ENCODE peak calls at places on chromosomes 11 and 22, in eight cellular contexts. W is anterior cingulate cortex; T is Calu3; G is stimulated activated CD4-positive, alpha-beta T cell treated with anti-CD3 and anti-CD28 coated beads, Interleukin-15, amount 100 ng/mL, for 1 hour; K is stimulated activated CD8-positive, alpha-beta memory T cell treated with anti-CD3 and anti-CD28 coated beads, Interleukin-4, amount 100 ng/mL, for 1 hour; I is activated CD8-positive, alpha-beta memory T cell treated with anti-CD3 and anti-CD28 coated beads, Interleukin-2, amount 50 U/mL, for 48 hours; D is astrocyte of the cerebellum; N is hypothalamus. C is an unnamed sample.

GRCh38 chr11:130131957-130132850 is 27.4 kb upstream of the ST14 start:
- DNase-seq in W (no peak), T (peak; percentile 48), G (no peak), K (peak; percentile 41), I (no peak), D (peak; percentile 50), N (no peak), C (peak; percentile 54)

GRCh38 chr11:128711136-128711535 is 17.3 kb downstream of the FLI1 start:
- DNase-seq in W (no peak), T (no peak), G (no peak), K (no peak), I (no peak), D (no peak), N (no peak), C (no peak)

GRCh38 chr11:20360650-20361049 is 2.9 kb upstream of the HTATIP2 start:
- DNase-seq in W (no peak), T (peak; percentile 69), G (no peak), K (no peak), I (peak; percentile 55), D (peak; percentile 20), N (no peak), C (peak; percentile 18)

GRCh38 chr11:79428406-79428805 is 12.4 kb downstream of the TENM4 start:
- DNase-seq in W (no peak), T (no peak), G (no peak), K (no peak), I (no peak), D (no peak), N (no peak), C (no peak)

GRCh38 chr11:16097543-16097942 is 258.8 kb downstream of the SOX6 start:
- DNase-seq in W (no peak), T (no peak), G (no peak), K (no peak), I (no peak), D (no peak), N (no peak), C (no peak)

GRCh38 chr11:69049490-69049867 is 747 bp downstream of the TPCN2 start:
- DNase-seq in W (no peak), T (no peak), G (no peak), K (no peak), I (no peak), D (no peak), N (no peak), C (no peak)

GRCh38 chr22:36879775-36880174 is 19.0 kb downstream of the NCF4 start:
- DNase-seq in W (no peak), T (no peak), G (no peak), K (no peak), I (no peak), D (no peak), N (no peak), C (no peak)

GRCh38 chr11:35403765-35404396 is 15.5 kb downstream of the SLC1A2 start:
- DNase-seq in W (no peak), T (no peak), G (no peak), K (no peak), I (no peak), D (no peak), N (no peak), C (no peak)

GRCh38 chr11:20337526-20338154 is 25.9 kb upstream of the HTATIP2 start:
- DNase-seq in W (no peak), T (peak; percentile 16), G (no peak), K (no peak), I (no peak), D (peak; percentile 20), N (peak; percentile 6), C (no peak)

GRCh38 chr11:57653162-57653561 is 3.5 kb upstream of the YPEL4 start:
- DNase-seq in W (no peak), T (no peak), G (no peak), K (no peak), I (no peak), D (no peak), N (no peak), C (no peak)

GRCh38 chr11:106061249-106061794 is 15.8 kb downstream of the KBTBD3 start:
- DNase-seq in W (no peak), T (no peak), G (no peak), K (no peak), I (no peak), D (no peak), N (no peak), C (no peak)